ENCODE peak calls at places on chromosomes 3 and 15, in six cellular contexts. One of them, this sample, is unnamed.

GRCh38 chr3:45917146-45917885 is 25.9 kb upstream of the CXCR6 start:
- DNase-seq in A549: no peak
- DNase-seq in K562: no peak
- DNase-seq in endothelial cell of umbilical vein: no peak
- DNase-seq in HepG2: no peak
- DNase-seq in GM12878: no peak
- DNase-seq in this sample: no peak

GRCh38 chr15:25060472-25060803 is 105.7 kb downstream of the SNRPN start:
- DNase-seq in A549: no peak
- DNase-seq in K562: no peak
- DNase-seq in endothelial cell of umbilical vein: no peak
- DNase-seq in HepG2: no peak
- DNase-seq in GM12878: no peak
- DNase-seq in this sample: no peak

GRCh38 chr3:24688446-24689148 is 193.9 kb upstream of the THRB start:
- DNase-seq in A549: peak; percentile 58
- DNase-seq in K562: no peak
- DNase-seq in endothelial cell of umbilical vein: no peak
- DNase-seq in HepG2: peak; percentile 10
- DNase-seq in GM12878: no peak
- DNase-seq in this sample: no peak

GRCh38 chr3:124113475-124113874 is 121.6 kb upstream of the ROPN1 start:
- DNase-seq in A549: no peak
- DNase-seq in K562: no peak
- DNase-seq in endothelial cell of umbilical vein: no peak
- DNase-seq in HepG2: no peak
- DNase-seq in GM12878: no peak
- DNase-seq in this sample: no peak

GRCh38 chr15:80160570-80161156 is 7.9 kb downstream of the FAH start:
- DNase-seq in A549: peak; percentile 68
- DNase-seq in K562: peak; percentile 91
- DNase-seq in endothelial cell of umbilical vein: peak; percentile 77
- DNase-seq in HepG2: peak; percentile 87
- DNase-seq in GM12878: peak; percentile 39
- DNase-seq in this sample: peak; percentile 98

GRCh38 chr3:9754678-9755077 is 4.9 kb downstream of the OGG1 start:
- DNase-seq in A549: no peak
- DNase-seq in K562: no peak
- DNase-seq in endothelial cell of umbilical vein: peak; percentile 31
- DNase-seq in HepG2: no peak
- DNase-seq in GM12878: no peak
- DNase-seq in this sample: no peak

GRCh38 chr15:74062671-74063070 is 19.7 kb downstream of the GOLGA6A start:
- DNase-seq in A549: no peak
- DNase-seq in K562: no peak
- DNase-seq in endothelial cell of umbilical vein: no peak
- DNase-seq in HepG2: no peak
- DNase-seq in GM12878: no peak
- DNase-seq in this sample: no peak

GRCh38 chr15:43241100-43241499 is 20.3 kb upstream of the EPB42 start:
- DNase-seq in A549: no peak
- DNase-seq in K562: no peak
- DNase-seq in endothelial cell of umbilical vein: no peak
- DNase-seq in HepG2: no peak
- DNase-seq in GM12878: no peak
- DNase-seq in this sample: no peak

GRCh38 chr3:120567370-120568197 is 28.6 kb upstream of the NDUFB4 start:
- DNase-seq in A549: peak; percentile 45
- DNase-seq in K562: peak; percentile 44
- DNase-seq in endothelial cell of umbilical vein: peak; percentile 70
- DNase-seq in HepG2: peak; percentile 11
- DNase-seq in GM12878: no peak
- DNase-seq in this sample: peak; percentile 53

GRCh38 chr15:22265056-22265945 is 185.0 kb downstream of the OR4M2 start:
- DNase-seq in A549: no peak
- DNase-seq in K562: no peak
- DNase-seq in endothelial cell of umbilical vein: no peak
- DNase-seq in HepG2: no peak
- DNase-seq in GM12878: no peak
- DNase-seq in this sample: no peak

GRCh38 chr3:19065027-19065426 is 83.3 kb upstream of the KCNH8 start:
- DNase-seq in A549: no peak
- DNase-seq in K562: no peak
- DNase-seq in endothelial cell of umbilical vein: no peak
- DNase-seq in HepG2: peak; percentile 10
- DNase-seq in GM12878: no peak
- DNase-seq in this sample: peak; percentile 23

GRCh38 chr3:192207239-192207638 is 520.1 kb downstream of the FGF12 start:
- DNase-seq in A549: no peak
- DNase-seq in K562: no peak
- DNase-seq in endothelial cell of umbilical vein: peak; percentile 6
- DNase-seq in HepG2: no peak
- DNase-seq in GM12878: no peak
- DNase-seq in this sample: no peak

GRCh38 chr3:47578691-47579632 is at the start of gene CSPG5:
- DNase-seq in A549: no peak
- DNase-seq in K562: peak; percentile 52
- DNase-seq in endothelial cell of umbilical vein: no peak
- DNase-seq in HepG2: no peak
- DNase-seq in GM12878: no peak
- DNase-seq in this sample: peak; percentile 32

GRCh38 chr3:18224406-18224805 is 200.7 kb downstream of the SATB1 start:
- DNase-seq in A549: no peak
- DNase-seq in K562: no peak
- DNase-seq in endothelial cell of umbilical vein: no peak
- DNase-seq in HepG2: no peak
- DNase-seq in GM12878: no peak
- DNase-seq in this sample: peak; percentile 49

GRCh38 chr3:169841171-169841570 is 28.5 kb upstream of the LRRC34 start:
- DNase-seq in A549: no peak
- DNase-seq in K562: no peak
- DNase-seq in endothelial cell of umbilical vein: no peak
- DNase-seq in HepG2: no peak
- DNase-seq in GM12878: peak; percentile 34
- DNase-seq in this sample: no peak

GRCh38 chr3:129834580-129834979 is 58.9 kb downstream of the TMCC1 start:
- DNase-seq in A549: no peak
- DNase-seq in K562: no peak
- DNase-seq in endothelial cell of umbilical vein: no peak
- DNase-seq in HepG2: no peak
- DNase-seq in GM12878: no peak
- DNase-seq in this sample: no peak

GRCh38 chr3:158773845-158774542 is 27.9 kb upstream of the MFSD1 start:
- DNase-seq in A549: peak; percentile 75
- DNase-seq in K562: no peak
- DNase-seq in endothelial cell of umbilical vein: no peak
- DNase-seq in HepG2: no peak
- DNase-seq in GM12878: no peak
- DNase-seq in this sample: no peak

GRCh38 chr3:43998374-43998840 is 243.3 kb upstream of the TOPAZ1 start:
- DNase-seq in A549: no peak
- DNase-seq in K562: no peak
- DNase-seq in endothelial cell of umbilical vein: no peak
- DNase-seq in HepG2: no peak
- DNase-seq in GM12878: no peak
- DNase-seq in this sample: no peak

GRCh38 chr15:28082891-28083688 is 16.0 kb downstream of the OCA2 start:
- DNase-seq in A549: no peak
- DNase-seq in K562: no peak
- DNase-seq in endothelial cell of umbilical vein: no peak
- DNase-seq in HepG2: peak; percentile 76
- DNase-seq in GM12878: no peak
- DNase-seq in this sample: no peak
- TF ChIP-seq MYC in A549: no peak
- TF ChIP-seq MYC in K562: no peak
- TF ChIP-seq MYC in endothelial cell of umbilical vein: no peak
- TF ChIP-seq MYC in HepG2: peak; percentile 83
- TF ChIP-seq MYC in GM12878: no peak
- TF ChIP-seq MYC in this sample: no peak

GRCh38 chr3:128804017-128804816 is 75.2 kb upstream of the ACAD9 start:
- DNase-seq in A549: no peak
- DNase-seq in K562: peak; percentile 59
- DNase-seq in endothelial cell of umbilical vein: peak; percentile 80
- DNase-seq in HepG2: no peak
- DNase-seq in GM12878: peak; percentile 83
- DNase-seq in this sample: peak; percentile 89
- TF ChIP-seq MYC in A549: no peak
- TF ChIP-seq MYC in K562: peak; percentile 22
- TF ChIP-seq MYC in endothelial cell of umbilical vein: no peak
- TF ChIP-seq MYC in HepG2: no peak
- TF ChIP-seq MYC in GM12878: no peak
- TF ChIP-seq MYC in this sample: peak; percentile 21

DNA sequence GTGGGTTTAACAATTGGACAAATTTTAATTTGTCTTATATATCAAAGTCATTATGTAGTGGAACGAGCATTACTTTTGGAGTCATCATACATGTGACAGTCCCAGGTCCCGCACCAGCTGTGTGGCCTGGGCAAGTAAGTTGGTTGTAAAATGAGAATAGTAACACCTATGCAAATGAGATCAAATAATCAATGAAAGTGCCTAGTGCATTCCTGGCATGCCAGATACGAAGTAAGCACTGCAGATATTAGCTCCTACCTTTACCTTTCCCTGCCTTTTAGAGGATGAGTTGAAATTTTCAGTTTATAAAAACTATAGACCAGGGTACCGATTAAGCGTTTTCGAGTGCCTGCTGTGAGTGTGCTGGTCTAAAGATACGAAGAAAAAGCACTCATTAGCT is 134.1 kb downstream of the LRIG1 start:
- DNase-seq in A549: no peak
- DNase-seq in K562: no peak
- DNase-seq in endothelial cell of umbilical vein: no peak
- DNase-seq in HepG2: no peak
- DNase-seq in GM12878: no peak
- DNase-seq in this sample: no peak
- TF ChIP-seq MYC in A549: no peak
- TF ChIP-seq MYC in K562: no peak
- TF ChIP-seq MYC in endothelial cell of umbilical vein: no peak
- TF ChIP-seq MYC in HepG2: no peak
- TF ChIP-seq MYC in GM12878: no peak
- TF ChIP-seq MYC in this sample: no peak

DNA sequence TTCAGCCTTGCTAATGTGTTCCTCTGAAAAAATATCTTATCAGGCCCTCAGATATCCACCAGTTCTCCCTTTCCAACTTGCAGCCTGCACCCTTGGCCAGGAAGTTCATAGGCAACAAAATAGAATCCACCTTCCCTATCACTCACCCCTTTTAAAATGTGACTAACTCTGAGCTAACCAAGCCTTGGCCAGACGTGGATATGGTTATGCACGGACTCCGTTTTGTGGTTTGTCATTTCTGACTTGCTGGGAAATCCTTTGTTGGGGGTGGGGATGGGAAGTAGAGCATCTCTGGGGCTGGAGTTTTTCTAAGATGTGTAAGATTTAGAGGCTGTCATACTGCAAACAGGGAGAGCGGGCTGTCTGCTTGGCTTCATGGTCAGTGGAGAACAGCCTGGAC is 62.5 kb downstream of the SMAD3 start:
- DNase-seq in A549: peak; percentile 91
- DNase-seq in K562: no peak
- DNase-seq in endothelial cell of umbilical vein: peak; percentile 62
- DNase-seq in HepG2: no peak
- DNase-seq in GM12878: no peak
- DNase-seq in this sample: peak; percentile 76
- TF ChIP-seq MYC in A549: no peak
- TF ChIP-seq MYC in K562: no peak
- TF ChIP-seq MYC in endothelial cell of umbilical vein: no peak
- TF ChIP-seq MYC in HepG2: no peak
- TF ChIP-seq MYC in GM12878: no peak
- TF ChIP-seq MYC in this sample: no peak

DNA sequence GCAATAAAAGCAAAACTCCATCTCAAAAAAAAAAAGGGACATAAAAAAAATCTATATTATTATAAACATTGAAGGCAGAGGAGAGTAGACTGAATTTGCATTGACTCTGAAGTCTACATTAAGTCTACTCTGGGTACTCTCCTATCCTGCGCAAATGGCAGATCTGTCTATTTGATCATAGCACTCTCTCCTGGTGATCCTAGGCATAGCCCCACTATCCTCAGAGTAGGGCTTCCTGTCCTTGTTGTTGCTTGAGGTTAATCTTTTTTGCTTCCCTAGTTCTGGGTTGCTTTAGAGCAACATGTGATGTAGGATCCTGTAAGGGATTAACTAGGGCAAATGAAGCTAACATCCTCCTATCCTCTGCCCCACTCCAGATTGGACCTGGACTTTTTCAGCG is 82.1 kb upstream of the LRRFIP2 start:
- DNase-seq in A549: peak; percentile 50
- DNase-seq in K562: peak; percentile 46
- DNase-seq in endothelial cell of umbilical vein: no peak
- DNase-seq in HepG2: peak; percentile 17
- DNase-seq in GM12878: no peak
- DNase-seq in this sample: peak; percentile 26
- TF ChIP-seq MYC in A549: no peak
- TF ChIP-seq MYC in K562: no peak
- TF ChIP-seq MYC in endothelial cell of umbilical vein: no peak
- TF ChIP-seq MYC in HepG2: no peak
- TF ChIP-seq MYC in GM12878: no peak
- TF ChIP-seq MYC in this sample: no peak

GRCh38 chr15:59366368-59367021 is 6.2 kb downstream of the MYO1E start:
- DNase-seq in A549: peak; percentile 55
- DNase-seq in K562: no peak
- DNase-seq in endothelial cell of umbilical vein: peak; percentile 58
- DNase-seq in HepG2: no peak
- DNase-seq in GM12878: no peak
- DNase-seq in this sample: no peak

GRCh38 chr15:59367022-59367451 is 5.6 kb downstream of the MYO1E start:
- DNase-seq in A549: no peak
- DNase-seq in K562: no peak
- DNase-seq in endothelial cell of umbilical vein: no peak
- DNase-seq in HepG2: no peak
- DNase-seq in GM12878: no peak
- DNase-seq in this sample: no peak

GRCh38 chr15:59362339-59362738 is 10.3 kb downstream of the MYO1E start:
- DNase-seq in A549: no peak
- DNase-seq in K562: no peak
- DNase-seq in endothelial cell of umbilical vein: no peak
- DNase-seq in HepG2: no peak
- DNase-seq in GM12878: no peak
- DNase-seq in this sample: no peak

GRCh38 chr15:59360896-59361295 is 11.8 kb downstream of the MYO1E start:
- DNase-seq in A549: no peak
- DNase-seq in K562: no peak
- DNase-seq in endothelial cell of umbilical vein: no peak
- DNase-seq in HepG2: peak; percentile 39
- DNase-seq in GM12878: no peak
- DNase-seq in this sample: no peak

GRCh38 chr15:59364238-59364637 is 8.4 kb downstream of the MYO1E start:
- DNase-seq in A549: no peak
- DNase-seq in K562: no peak
- DNase-seq in endothelial cell of umbilical vein: peak; percentile 40
- DNase-seq in HepG2: no peak
- DNase-seq in GM12878: no peak
- DNase-seq in this sample: peak; percentile 7
- TF ChIP-seq MYC in A549: no peak
- TF ChIP-seq MYC in K562: no peak
- TF ChIP-seq MYC in endothelial cell of umbilical vein: no peak
- TF ChIP-seq MYC in HepG2: no peak
- TF ChIP-seq MYC in GM12878: no peak
- TF ChIP-seq MYC in this sample: no peak

GRCh38 chr15:41980654-41981323 is 8.4 kb upstream of the EHD4 start:
- DNase-seq in A549: no peak
- DNase-seq in K562: peak; percentile 35
- DNase-seq in endothelial cell of umbilical vein: peak; percentile 72
- DNase-seq in HepG2: no peak
- DNase-seq in GM12878: no peak
- DNase-seq in this sample: no peak
- TF ChIP-seq MYC in A549: no peak
- TF ChIP-seq MYC in K562: no peak
- TF ChIP-seq MYC in endothelial cell of umbilical vein: no peak
- TF ChIP-seq MYC in HepG2: no peak
- TF ChIP-seq MYC in GM12878: no peak
- TF ChIP-seq MYC in this sample: no peak